ENCODE peak calls at places on chromosome 13, in seven cellular contexts. One of them, this sample, is unnamed.

GRCh38 chr13:86757236-86757978 is 913.8 kb upstream of the SLITRK5 start:
- DNase-seq in cerebellar nuclear complex: no peak
- DNase-seq in activated naive CD8-positive, alpha-beta T cell treated with anti-CD3 and anti-CD28 coated beads, Interleukin-2, amount 50 U/mL, for 24 hours: no peak
- DNase-seq in skeletal muscle cell: no peak
- DNase-seq in AG08395: no peak
- DNase-seq in Calu3: no peak
- DNase-seq in activated CD8-positive, alpha-beta T cell treated with anti-CD3 and anti-CD28 coated beads for 36 hours: peak
- DNase-seq in this sample: no peak

GRCh38 chr13:53015044-53015443 is 13.6 kb upstream of the OLFM4 start:
- DNase-seq in cerebellar nuclear complex: no peak
- DNase-seq in activated naive CD8-positive, alpha-beta T cell treated with anti-CD3 and anti-CD28 coated beads, Interleukin-2, amount 50 U/mL, for 24 hours: no peak
- DNase-seq in skeletal muscle cell: no peak
- DNase-seq in AG08395: no peak
- DNase-seq in Calu3: no peak
- DNase-seq in activated CD8-positive, alpha-beta T cell treated with anti-CD3 and anti-CD28 coated beads for 36 hours: no peak
- DNase-seq in this sample: no peak

GRCh38 chr13:33806470-33807248 is 11.3 kb upstream of the RFC3 start:
- DNase-seq in cerebellar nuclear complex: no peak
- DNase-seq in activated naive CD8-positive, alpha-beta T cell treated with anti-CD3 and anti-CD28 coated beads, Interleukin-2, amount 50 U/mL, for 24 hours: no peak
- DNase-seq in skeletal muscle cell: no peak
- DNase-seq in AG08395: no peak
- DNase-seq in Calu3: no peak
- DNase-seq in activated CD8-positive, alpha-beta T cell treated with anti-CD3 and anti-CD28 coated beads for 36 hours: no peak
- DNase-seq in this sample: no peak

GRCh38 chr13:37383066-37383465 is 215.5 kb downstream of the POSTN start:
- DNase-seq in cerebellar nuclear complex: no peak
- DNase-seq in activated naive CD8-positive, alpha-beta T cell treated with anti-CD3 and anti-CD28 coated beads, Interleukin-2, amount 50 U/mL, for 24 hours: no peak
- DNase-seq in skeletal muscle cell: no peak
- DNase-seq in AG08395: no peak
- DNase-seq in Calu3: no peak
- DNase-seq in activated CD8-positive, alpha-beta T cell treated with anti-CD3 and anti-CD28 coated beads for 36 hours: no peak
- DNase-seq in this sample: no peak

GRCh38 chr13:27967203-27967735 is 1.8 kb downstream of the CDX2 start:
- DNase-seq in cerebellar nuclear complex: no peak
- DNase-seq in activated naive CD8-positive, alpha-beta T cell treated with anti-CD3 and anti-CD28 coated beads, Interleukin-2, amount 50 U/mL, for 24 hours: no peak
- DNase-seq in skeletal muscle cell: no peak
- DNase-seq in AG08395: no peak
- DNase-seq in Calu3: no peak
- DNase-seq in activated CD8-positive, alpha-beta T cell treated with anti-CD3 and anti-CD28 coated beads for 36 hours: no peak
- DNase-seq in this sample: peak

GRCh38 chr13:27168870-27169525 is 2.6 kb downstream of the USP12 start:
- DNase-seq in cerebellar nuclear complex: no peak
- DNase-seq in activated naive CD8-positive, alpha-beta T cell treated with anti-CD3 and anti-CD28 coated beads, Interleukin-2, amount 50 U/mL, for 24 hours: no peak
- DNase-seq in skeletal muscle cell: no peak
- DNase-seq in AG08395: no peak
- DNase-seq in Calu3: no peak
- DNase-seq in activated CD8-positive, alpha-beta T cell treated with anti-CD3 and anti-CD28 coated beads for 36 hours: no peak
- DNase-seq in this sample: no peak

GRCh38 chr13:44350775-44351504 is 22.7 kb upstream of the SERP2 start:
- DNase-seq in cerebellar nuclear complex: no peak
- DNase-seq in activated naive CD8-positive, alpha-beta T cell treated with anti-CD3 and anti-CD28 coated beads, Interleukin-2, amount 50 U/mL, for 24 hours: no peak
- DNase-seq in skeletal muscle cell: no peak
- DNase-seq in AG08395: no peak
- DNase-seq in Calu3: no peak
- DNase-seq in activated CD8-positive, alpha-beta T cell treated with anti-CD3 and anti-CD28 coated beads for 36 hours: no peak
- DNase-seq in this sample: no peak

GRCh38 chr13:114231886-114232285 is 2.8 kb upstream of the CDC16 start:
- DNase-seq in cerebellar nuclear complex: no peak
- DNase-seq in activated naive CD8-positive, alpha-beta T cell treated with anti-CD3 and anti-CD28 coated beads, Interleukin-2, amount 50 U/mL, for 24 hours: no peak
- DNase-seq in skeletal muscle cell: no peak
- DNase-seq in AG08395: no peak
- DNase-seq in Calu3: no peak
- DNase-seq in activated CD8-positive, alpha-beta T cell treated with anti-CD3 and anti-CD28 coated beads for 36 hours: no peak
- DNase-seq in this sample: no peak

GRCh38 chr13:74409551-74409950 is 275.3 kb upstream of the KLF12 start:
- DNase-seq in cerebellar nuclear complex: no peak
- DNase-seq in activated naive CD8-positive, alpha-beta T cell treated with anti-CD3 and anti-CD28 coated beads, Interleukin-2, amount 50 U/mL, for 24 hours: no peak
- DNase-seq in skeletal muscle cell: no peak
- DNase-seq in AG08395: peak
- DNase-seq in Calu3: no peak
- DNase-seq in activated CD8-positive, alpha-beta T cell treated with anti-CD3 and anti-CD28 coated beads for 36 hours: no peak
- DNase-seq in this sample: no peak

GRCh38 chr13:31200636-31200970 is 828 bp downstream of the B3GLCT start:
- DNase-seq in cerebellar nuclear complex: no peak
- DNase-seq in activated naive CD8-positive, alpha-beta T cell treated with anti-CD3 and anti-CD28 coated beads, Interleukin-2, amount 50 U/mL, for 24 hours: no peak
- DNase-seq in skeletal muscle cell: no peak
- DNase-seq in AG08395: peak
- DNase-seq in Calu3: peak
- DNase-seq in activated CD8-positive, alpha-beta T cell treated with anti-CD3 and anti-CD28 coated beads for 36 hours: peak
- DNase-seq in this sample: no peak

GRCh38 chr13:21557995-21558394 is 46.0 kb downstream of the MICU2 start:
- DNase-seq in cerebellar nuclear complex: no peak
- DNase-seq in activated naive CD8-positive, alpha-beta T cell treated with anti-CD3 and anti-CD28 coated beads, Interleukin-2, amount 50 U/mL, for 24 hours: no peak
- DNase-seq in skeletal muscle cell: no peak
- DNase-seq in AG08395: peak
- DNase-seq in Calu3: peak
- DNase-seq in activated CD8-positive, alpha-beta T cell treated with anti-CD3 and anti-CD28 coated beads for 36 hours: peak
- DNase-seq in this sample: no peak

GRCh38 chr13:109918179-109918651 is 131.8 kb upstream of the IRS2 start:
- DNase-seq in cerebellar nuclear complex: no peak
- DNase-seq in activated naive CD8-positive, alpha-beta T cell treated with anti-CD3 and anti-CD28 coated beads, Interleukin-2, amount 50 U/mL, for 24 hours: no peak
- DNase-seq in skeletal muscle cell: peak
- DNase-seq in AG08395: peak
- DNase-seq in Calu3: no peak
- DNase-seq in activated CD8-positive, alpha-beta T cell treated with anti-CD3 and anti-CD28 coated beads for 36 hours: no peak
- DNase-seq in this sample: no peak

GRCh38 chr13:46182491-46182877 is 507 bp upstream of the LCP1 start:
- DNase-seq in cerebellar nuclear complex: no peak
- DNase-seq in activated naive CD8-positive, alpha-beta T cell treated with anti-CD3 and anti-CD28 coated beads, Interleukin-2, amount 50 U/mL, for 24 hours: no peak
- DNase-seq in skeletal muscle cell: no peak
- DNase-seq in AG08395: no peak
- DNase-seq in Calu3: peak
- DNase-seq in activated CD8-positive, alpha-beta T cell treated with anti-CD3 and anti-CD28 coated beads for 36 hours: peak
- DNase-seq in this sample: no peak

GRCh38 chr13:49086711-49087110 is 111.0 kb downstream of the FNDC3A start:
- DNase-seq in cerebellar nuclear complex: no peak
- DNase-seq in activated naive CD8-positive, alpha-beta T cell treated with anti-CD3 and anti-CD28 coated beads, Interleukin-2, amount 50 U/mL, for 24 hours: no peak
- DNase-seq in skeletal muscle cell: peak
- DNase-seq in AG08395: peak
- DNase-seq in Calu3: no peak
- DNase-seq in activated CD8-positive, alpha-beta T cell treated with anti-CD3 and anti-CD28 coated beads for 36 hours: no peak
- DNase-seq in this sample: no peak

GRCh38 chr13:91946498-91947070 is 548.2 kb downstream of the GPC5 start:
- DNase-seq in cerebellar nuclear complex: no peak
- DNase-seq in activated naive CD8-positive, alpha-beta T cell treated with anti-CD3 and anti-CD28 coated beads, Interleukin-2, amount 50 U/mL, for 24 hours: no peak
- DNase-seq in skeletal muscle cell: no peak
- DNase-seq in AG08395: no peak
- DNase-seq in Calu3: no peak
- DNase-seq in activated CD8-positive, alpha-beta T cell treated with anti-CD3 and anti-CD28 coated beads for 36 hours: no peak
- DNase-seq in this sample: peak

GRCh38 chr13:98303858-98304257 is 126.8 kb upstream of the RNF113B start:
- DNase-seq in cerebellar nuclear complex: no peak
- DNase-seq in activated naive CD8-positive, alpha-beta T cell treated with anti-CD3 and anti-CD28 coated beads, Interleukin-2, amount 50 U/mL, for 24 hours: no peak
- DNase-seq in skeletal muscle cell: no peak
- DNase-seq in AG08395: no peak
- DNase-seq in Calu3: no peak
- DNase-seq in activated CD8-positive, alpha-beta T cell treated with anti-CD3 and anti-CD28 coated beads for 36 hours: no peak
- DNase-seq in this sample: no peak

GRCh38 chr13:72781461-72782439 is at the start of the genes DIS3 and PIBF1:
- DNase-seq in cerebellar nuclear complex: peak
- DNase-seq in activated naive CD8-positive, alpha-beta T cell treated with anti-CD3 and anti-CD28 coated beads, Interleukin-2, amount 50 U/mL, for 24 hours: peak
- DNase-seq in skeletal muscle cell: peak
- DNase-seq in AG08395: peak
- DNase-seq in Calu3: peak
- DNase-seq in activated CD8-positive, alpha-beta T cell treated with anti-CD3 and anti-CD28 coated beads for 36 hours: peak
- DNase-seq in this sample: peak

GRCh38 chr13:53004605-53005004 is 24.0 kb upstream of the OLFM4 start:
- DNase-seq in cerebellar nuclear complex: no peak
- DNase-seq in activated naive CD8-positive, alpha-beta T cell treated with anti-CD3 and anti-CD28 coated beads, Interleukin-2, amount 50 U/mL, for 24 hours: no peak
- DNase-seq in skeletal muscle cell: no peak
- DNase-seq in AG08395: no peak
- DNase-seq in Calu3: no peak
- DNase-seq in activated CD8-positive, alpha-beta T cell treated with anti-CD3 and anti-CD28 coated beads for 36 hours: no peak
- DNase-seq in this sample: no peak

GRCh38 chr13:63737418-63737817 is 2321.8 kb upstream of the PCDH20 start:
- DNase-seq in cerebellar nuclear complex: no peak
- DNase-seq in activated naive CD8-positive, alpha-beta T cell treated with anti-CD3 and anti-CD28 coated beads, Interleukin-2, amount 50 U/mL, for 24 hours: no peak
- DNase-seq in skeletal muscle cell: no peak
- DNase-seq in AG08395: no peak
- DNase-seq in Calu3: no peak
- DNase-seq in activated CD8-positive, alpha-beta T cell treated with anti-CD3 and anti-CD28 coated beads for 36 hours: no peak
- DNase-seq in this sample: no peak

GRCh38 chr13:45207319-45207718 is 6.5 kb upstream of the KCTD4 start:
- DNase-seq in cerebellar nuclear complex: no peak
- DNase-seq in activated naive CD8-positive, alpha-beta T cell treated with anti-CD3 and anti-CD28 coated beads, Interleukin-2, amount 50 U/mL, for 24 hours: no peak
- DNase-seq in skeletal muscle cell: no peak
- DNase-seq in AG08395: no peak
- DNase-seq in Calu3: no peak
- DNase-seq in activated CD8-positive, alpha-beta T cell treated with anti-CD3 and anti-CD28 coated beads for 36 hours: no peak
- DNase-seq in this sample: no peak

GRCh38 chr13:39596685-39597084 is 6.3 kb downstream of the LHFPL6 start:
- DNase-seq in cerebellar nuclear complex: no peak
- DNase-seq in activated naive CD8-positive, alpha-beta T cell treated with anti-CD3 and anti-CD28 coated beads, Interleukin-2, amount 50 U/mL, for 24 hours: no peak
- DNase-seq in skeletal muscle cell: no peak
- DNase-seq in AG08395: no peak
- DNase-seq in Calu3: no peak
- DNase-seq in activated CD8-positive, alpha-beta T cell treated with anti-CD3 and anti-CD28 coated beads for 36 hours: no peak
- DNase-seq in this sample: no peak

GRCh38 chr13:25276748-25277147 is 10.5 kb downstream of the MTMR6 start:
- DNase-seq in cerebellar nuclear complex: no peak
- DNase-seq in activated naive CD8-positive, alpha-beta T cell treated with anti-CD3 and anti-CD28 coated beads, Interleukin-2, amount 50 U/mL, for 24 hours: no peak
- DNase-seq in skeletal muscle cell: no peak
- DNase-seq in AG08395: no peak
- DNase-seq in Calu3: no peak
- DNase-seq in activated CD8-positive, alpha-beta T cell treated with anti-CD3 and anti-CD28 coated beads for 36 hours: peak
- DNase-seq in this sample: no peak